ENCODE peak calls at places on chromosomes 6 and 20, in ten cellular contexts. S, U, X, O, V, I, K, Q, T and Z are unnamed samples. For H3K9me3 and H3K4me1, the result is how much of the 10 kb centered on the place peaks cover.

GRCh38 chr20:14775778-14776177 is 438.4 kb upstream of the FLRT3 start:
- DNase-seq in S (peak), U (no peak), X (peak), O (no peak), V (peak), I (peak), K (no peak), Q (no peak), T (peak), Z (peak)

GRCh38 chr6:83311231-83311630 is 118.1 kb downstream of the RWDD2A start:
- DNase-seq in S (no peak), U (no peak), X (no peak), O (no peak), V (no peak), I (no peak), K (no peak), Q (no peak), T (no peak), Z (no peak)

GRCh38 chr6:82083646-82084045 is 163.9 kb downstream of the IBTK start:
- DNase-seq in S (no peak), U (no peak), X (no peak), O (no peak), V (no peak), I (no peak), K (no peak), Q (no peak), T (no peak), Z (no peak)

GRCh38 chr6:16256781-16257180 is 18.4 kb downstream of the GMPR start:
- DNase-seq in S (no peak), U (no peak), X (no peak), O (no peak), V (no peak), I (no peak), K (no peak), Q (no peak), T (no peak), Z (no peak)

GRCh38 chr20:19531446-19531845 is 226.6 kb upstream of the RIN2 start:
- DNase-seq in S (no peak), U (no peak), X (no peak), O (no peak), V (no peak), I (no peak), K (no peak), Q (no peak), T (no peak), Z (no peak)

GRCh38 chr20:308427-309038 is 11.2 kb downstream of the ZCCHC3 start:
- DNase-seq in S (no peak), U (no peak), X (no peak), O (no peak), V (no peak), I (no peak), K (no peak), Q (no peak), T (no peak), Z (no peak)

GRCh38 chr6:3911614-3912336 is 62.6 kb downstream of the FAM50B start:
- DNase-seq in S (peak), U (peak), X (peak), O (no peak), V (peak), I (peak), K (no peak), Q (peak), T (peak), Z (peak)

GRCh38 chr6:17490724-17491123 is 97.3 kb downstream of the CAP2 start:
- DNase-seq in S (no peak), U (no peak), X (no peak), O (no peak), V (no peak), I (no peak), K (no peak), Q (no peak), T (no peak), Z (no peak)

GRCh38 chr20:62985089-62985778 is 21.5 kb downstream of the BHLHE23 start:
- DNase-seq in S (no peak), U (peak), X (no peak), O (no peak), V (no peak), I (no peak), K (no peak), Q (peak), T (no peak), Z (no peak)

GRCh38 chr6:137862419-137863125 is 4.5 kb upstream of the TNFAIP3 start:
- DNase-seq in S (no peak), U (no peak), X (no peak), O (no peak), V (no peak), I (no peak), K (no peak), Q (no peak), T (no peak), Z (no peak)

DNA sequence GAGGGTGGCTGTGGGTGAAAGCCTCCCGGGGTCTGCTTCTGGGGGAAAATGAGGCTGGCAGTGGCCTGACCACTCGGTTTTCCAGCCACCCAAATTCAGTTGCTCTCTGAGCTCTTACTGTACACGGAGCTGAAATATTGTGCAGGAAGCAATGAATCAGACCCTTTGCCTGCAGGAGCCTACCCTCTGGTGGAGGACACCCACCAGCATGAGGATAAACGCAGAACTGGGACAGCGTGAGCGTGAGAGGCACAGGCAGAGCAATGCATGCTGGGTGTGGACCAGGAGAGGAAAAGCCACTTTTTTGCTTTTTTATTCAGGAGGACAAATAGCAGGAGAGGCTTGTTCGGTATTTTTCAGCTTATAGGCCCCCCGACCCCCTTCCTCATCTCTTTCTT is 298.1 kb downstream of the QKI start:
- DNase-seq in S (no peak), U (no peak), X (no peak), O (no peak), V (no peak), I (no peak), K (no peak), Q (no peak), T (no peak), Z (no peak)
- H3K4me3 ChIP-seq in S (no peak), U (no peak), X (no peak), O (no peak), V (no peak), I (no peak), K (no peak), Q (no peak), T (no peak), Z (no peak)

DNA sequence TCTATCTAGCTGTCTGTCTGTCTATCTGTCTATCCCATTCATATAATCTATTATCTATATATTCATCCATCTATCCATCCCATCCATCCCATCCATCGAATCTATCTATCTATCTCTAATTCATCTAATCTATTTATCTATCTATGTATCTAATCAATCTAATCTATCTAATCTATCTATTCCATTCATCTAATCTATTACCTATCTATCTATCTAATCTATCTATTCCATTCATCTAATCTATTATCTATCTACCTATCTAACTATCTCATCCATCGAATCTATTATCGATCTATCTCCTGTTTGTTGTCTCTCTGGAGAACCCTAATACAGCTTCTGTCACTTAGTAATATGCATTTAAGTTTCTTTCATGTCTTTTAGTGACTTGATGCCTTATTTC is 48.0 kb upstream of the HIVEP1 start:
- DNase-seq in S (no peak), U (no peak), X (no peak), O (no peak), V (no peak), I (no peak), K (no peak), Q (no peak), T (no peak), Z (no peak)
- H3K9me3 ChIP-seq in S (under half), U (under half), X (under half), O (under half), V (under half), I (under half), K (under half), Q (under half), T (under half), Z (under half)

DNA sequence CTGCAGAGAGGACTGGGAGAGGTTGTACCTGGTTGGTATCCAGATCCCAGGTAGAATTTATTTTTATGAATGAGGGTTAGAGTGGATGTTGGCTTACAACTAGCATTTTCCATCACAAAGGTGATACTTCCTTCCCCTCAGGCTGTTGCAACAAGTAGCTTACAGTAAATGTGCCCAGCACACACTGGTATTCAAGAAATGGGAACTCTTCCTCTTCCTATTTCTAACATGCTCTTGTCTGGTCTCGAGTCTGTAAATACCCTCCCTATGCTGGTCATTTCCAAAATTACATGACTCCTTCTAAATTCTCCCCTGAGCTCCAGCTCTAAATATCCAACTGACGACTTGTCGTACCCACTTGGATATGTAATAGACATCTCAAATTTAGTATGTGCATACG is 90.1 kb upstream of the FOXC1 start:
- DNase-seq in S (no peak), U (no peak), X (no peak), O (no peak), V (no peak), I (no peak), K (no peak), Q (no peak), T (no peak), Z (no peak)
- H3K4me1 ChIP-seq in S (under half), U (under half), X (under half), O (under half), V (under half), I (under half), K (under half), Q (under half), T (under half), Z (under half)

GRCh38 chr6:7758456-7758855 is 32.6 kb downstream of the BMP6 start:
- DNase-seq in S (no peak), U (no peak), X (no peak), O (no peak), V (no peak), I (no peak), K (no peak), Q (no peak), T (no peak), Z (no peak)
- H3K4me3 ChIP-seq in S (no peak), U (no peak), X (no peak), O (no peak), V (no peak), I (no peak), K (no peak), Q (no peak), T (no peak), Z (no peak)

GRCh38 chr20:33165416-33166055 is 2.4 kb upstream of the BPIFA2 start:
- DNase-seq in S (no peak), U (no peak), X (no peak), O (no peak), V (no peak), I (no peak), K (no peak), Q (no peak), T (no peak), Z (no peak)

GRCh38 chr20:33164763-33165095 is 3.2 kb upstream of the BPIFA2 start:
- DNase-seq in S (no peak), U (no peak), X (no peak), O (no peak), V (no peak), I (no peak), K (no peak), Q (no peak), T (no peak), Z (no peak)

GRCh38 chr20:33162313-33162712 is 5.6 kb upstream of the BPIFA2 start:
- DNase-seq in S (no peak), U (no peak), X (no peak), O (no peak), V (no peak), I (no peak), K (no peak), Q (no peak), T (no peak), Z (peak)

GRCh38 chr20:33162753-33163152 is 5.2 kb upstream of the BPIFA2 start:
- DNase-seq in S (no peak), U (no peak), X (no peak), O (no peak), V (no peak), I (no peak), K (no peak), Q (no peak), T (peak), Z (peak)

DNA sequence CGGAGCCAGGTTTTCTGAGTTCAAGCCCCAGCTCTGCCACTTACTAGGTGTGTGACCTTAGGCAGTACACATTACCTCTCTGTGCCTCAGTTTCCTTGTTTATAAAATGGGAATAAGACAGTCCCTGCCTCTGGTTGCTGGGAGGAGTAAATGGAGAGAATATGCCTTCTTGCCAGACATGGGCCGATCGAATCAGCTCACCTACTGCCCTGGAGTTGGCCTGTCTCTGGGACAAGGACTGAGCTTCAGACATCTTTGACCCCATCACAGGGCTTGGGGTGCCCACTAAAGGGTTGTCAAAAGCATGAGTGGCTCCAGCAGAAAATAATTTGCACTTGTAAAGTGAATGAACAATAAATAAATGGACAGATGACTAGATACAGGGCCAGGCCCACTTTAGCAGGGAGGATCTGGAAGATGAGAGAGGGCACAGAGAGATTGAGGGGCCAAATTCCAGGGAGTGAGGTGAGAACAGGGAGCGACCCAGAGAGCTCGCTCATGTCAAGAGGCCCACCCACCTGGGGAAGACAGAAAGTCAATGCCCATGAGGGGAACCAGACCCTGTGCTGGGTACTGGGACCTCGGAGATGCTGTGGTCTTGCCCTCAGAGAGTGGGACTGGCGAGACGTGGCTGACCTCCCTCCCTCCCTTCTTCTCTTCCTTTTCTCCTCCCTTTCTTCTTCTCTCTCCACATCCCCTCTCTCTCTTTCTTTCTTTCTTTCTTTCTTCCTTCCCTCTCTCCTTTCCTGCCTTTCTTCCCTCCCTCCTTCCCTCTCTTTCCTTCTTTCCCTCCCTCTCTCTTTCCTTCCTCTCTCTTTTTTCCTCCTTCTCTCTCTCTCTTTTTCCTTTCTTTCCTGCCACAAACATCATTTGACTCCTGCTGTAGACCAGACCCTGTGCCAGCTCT is 3.9 kb upstream of the BPIFA2 start:
- DNase-seq in S (no peak), U (no peak), X (no peak), O (no peak), V (no peak), I (no peak), K (no peak), Q (no peak), T (no peak), Z (peak)
- H3K9me3 ChIP-seq in S (under half), U (under half), X (under half), O (under half), V (under half), I (under half), K (under half), Q (under half), T (under half), Z (under half)

GRCh38 chr6:104639671-104640070 is 220.0 kb downstream of the HACE1 start:
- DNase-seq in S (no peak), U (no peak), X (no peak), O (no peak), V (no peak), I (no peak), K (no peak), Q (no peak), T (no peak), Z (no peak)
- H3K4me1 ChIP-seq in S (under half), U (under half), X (under half), O (under half), V (under half), I (under half), K (under half), Q (under half), T (under half), Z (under half)

GRCh38 chr20:3765171-3765887 is 2.2 kb downstream of the ADISSP start:
- DNase-seq in S (no peak), U (peak), X (no peak), O (no peak), V (no peak), I (no peak), K (peak), Q (peak), T (no peak), Z (no peak)

GRCh38 chr20:3764659-3765058 is 2.9 kb downstream of the ADISSP start:
- DNase-seq in S (no peak), U (no peak), X (no peak), O (no peak), V (no peak), I (no peak), K (peak), Q (no peak), T (no peak), Z (no peak)

GRCh38 chr20:3766832-3767433 is 620 bp downstream of the ADISSP start:
- DNase-seq in S (no peak), U (no peak), X (no peak), O (no peak), V (no peak), I (no peak), K (peak), Q (peak), T (no peak), Z (no peak)

GRCh38 chr20:3767434-3768341 is at the start of gene ADISSP:
- DNase-seq in S (peak), U (peak), X (peak), O (peak), V (peak), I (peak), K (peak), Q (peak), T (peak), Z (peak)

GRCh38 chr20:3766381-3766780 is 1.2 kb downstream of the ADISSP start:
- DNase-seq in S (no peak), U (no peak), X (no peak), O (no peak), V (no peak), I (no peak), K (peak), Q (no peak), T (no peak), Z (no peak)
- H3K4me3 ChIP-seq in S (peak), U (peak), X (peak), O (peak), V (no peak), I (peak), K (peak), Q (peak), T (peak), Z (peak)

GRCh38 chr6:22290045-22290444 is 6.8 kb downstream of the PRL start:
- DNase-seq in S (no peak), U (no peak), X (no peak), O (no peak), V (no peak), I (no peak), K (no peak), Q (no peak), T (no peak), Z (no peak)

GRCh38 chr6:22294301-22294700 is 2.5 kb downstream of the PRL start:
- DNase-seq in S (no peak), U (no peak), X (no peak), O (no peak), V (no peak), I (no peak), K (no peak), Q (no peak), T (no peak), Z (no peak)

DNA sequence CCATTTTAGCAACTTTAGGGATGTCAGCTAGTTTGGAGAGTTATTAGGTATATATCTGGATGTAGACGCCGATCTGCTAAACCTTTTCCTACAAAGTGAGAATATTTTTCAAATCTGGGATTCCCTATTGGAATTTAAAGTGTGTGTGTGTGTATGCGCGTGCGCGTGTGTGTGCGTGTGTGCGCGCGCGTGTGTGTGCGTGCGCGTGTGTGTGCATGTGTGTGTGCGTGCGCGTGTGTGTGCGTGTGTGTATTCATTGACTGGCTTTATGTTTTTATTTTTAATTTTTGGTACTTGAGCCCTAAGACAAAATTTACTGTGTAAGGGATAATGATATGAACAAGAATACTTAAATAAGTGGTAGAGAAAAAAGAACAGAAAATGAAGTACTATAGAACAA is 8.1 kb downstream of the PRL start:
- DNase-seq in S (no peak), U (no peak), X (no peak), O (no peak), V (no peak), I (no peak), K (no peak), Q (no peak), T (no peak), Z (no peak)
- H3K9me3 ChIP-seq in S (under half), U (under half), X (under half), O (under half), V (under half), I (under half), K (under half), Q (under half), T (under half), Z (under half)